ENCODE peak calls at places on chromosomes 2 and 18, in seven cellular contexts. One of them, this sample, is unnamed.

GRCh38 chr18:76589309-76589708 is 94.3 kb upstream of the ZNF516 start:
- DNase-seq in choroid plexus epithelial cell: no peak
- DNase-seq in RWPE1: no peak
- DNase-seq in endothelial cell: no peak
- DNase-seq in fibroblast of the aortic adventitia: no peak
- DNase-seq in neural progenitor cell: no peak
- DNase-seq in esophagus squamous epithelium: no peak
- DNase-seq in this sample: no peak

GRCh38 chr2:138373993-138374408 is 127.6 kb upstream of the SPOPL start:
- DNase-seq in esophagus squamous epithelium: no peak
- DNase-seq in neural progenitor cell: peak; percentile 44
- DNase-seq in RWPE1: peak; percentile 41
- DNase-seq in choroid plexus epithelial cell: peak; percentile 74
- DNase-seq in endothelial cell: no peak
- DNase-seq in fibroblast of the aortic adventitia: peak; percentile 74
- DNase-seq in this sample: no peak

GRCh38 chr18:76390452-76391035 is 104.5 kb downstream of the ZNF516 start:
- DNase-seq in choroid plexus epithelial cell: no peak
- DNase-seq in endothelial cell: no peak
- DNase-seq in RWPE1: no peak
- DNase-seq in fibroblast of the aortic adventitia: no peak
- DNase-seq in neural progenitor cell: no peak
- DNase-seq in esophagus squamous epithelium: no peak
- DNase-seq in this sample: no peak

GRCh38 chr2:156322103-156322671 is 10.3 kb downstream of the NR4A2 start:
- DNase-seq in fibroblast of the aortic adventitia: peak; percentile 1
- DNase-seq in endothelial cell: no peak
- DNase-seq in neural progenitor cell: no peak
- DNase-seq in RWPE1: no peak
- DNase-seq in choroid plexus epithelial cell: no peak
- DNase-seq in esophagus squamous epithelium: no peak
- DNase-seq in this sample: no peak

GRCh38 chr2:73053316-73054114 is 18.0 kb downstream of the SFXN5 start:
- DNase-seq in neural progenitor cell: no peak
- DNase-seq in fibroblast of the aortic adventitia: peak; percentile 57
- DNase-seq in esophagus squamous epithelium: no peak
- DNase-seq in choroid plexus epithelial cell: peak; percentile 55
- DNase-seq in RWPE1: no peak
- DNase-seq in endothelial cell: no peak
- DNase-seq in this sample: no peak

GRCh38 chr18:24408496-24408895 is 10.9 kb upstream of the OSBPL1A start:
- DNase-seq in endothelial cell: no peak
- DNase-seq in esophagus squamous epithelium: no peak
- DNase-seq in choroid plexus epithelial cell: no peak
- DNase-seq in neural progenitor cell: no peak
- DNase-seq in RWPE1: no peak
- DNase-seq in fibroblast of the aortic adventitia: no peak
- DNase-seq in this sample: no peak

GRCh38 chr18:10247402-10248117 is 206.9 kb upstream of the APCDD1 start:
- DNase-seq in esophagus squamous epithelium: no peak
- DNase-seq in neural progenitor cell: no peak
- DNase-seq in RWPE1: no peak
- DNase-seq in choroid plexus epithelial cell: no peak
- DNase-seq in fibroblast of the aortic adventitia: no peak
- DNase-seq in endothelial cell: no peak
- DNase-seq in this sample: no peak

GRCh38 chr2:142037744-142038143 is 93.1 kb downstream of the LRP1B start:
- DNase-seq in neural progenitor cell: peak; percentile 26
- DNase-seq in esophagus squamous epithelium: no peak
- DNase-seq in choroid plexus epithelial cell: peak; percentile 29
- DNase-seq in RWPE1: no peak
- DNase-seq in endothelial cell: peak; percentile 16
- DNase-seq in fibroblast of the aortic adventitia: no peak
- DNase-seq in this sample: no peak

GRCh38 chr2:84927275-84927627 is 21.8 kb downstream of the TMSB10 start:
- DNase-seq in esophagus squamous epithelium: no peak
- DNase-seq in RWPE1: no peak
- DNase-seq in choroid plexus epithelial cell: no peak
- DNase-seq in endothelial cell: no peak
- DNase-seq in neural progenitor cell: no peak
- DNase-seq in fibroblast of the aortic adventitia: no peak
- DNase-seq in this sample: no peak

GRCh38 chr18:62183578-62184195 is 3.2 kb downstream of the PIGN start:
- DNase-seq in endothelial cell: peak; percentile 38
- DNase-seq in fibroblast of the aortic adventitia: peak; percentile 80
- DNase-seq in neural progenitor cell: peak; percentile 60
- DNase-seq in esophagus squamous epithelium: no peak
- DNase-seq in choroid plexus epithelial cell: peak; percentile 79
- DNase-seq in RWPE1: no peak
- DNase-seq in this sample: no peak

GRCh38 chr18:11658989-11659388 is 30.1 kb upstream of the GNAL start:
- DNase-seq in esophagus squamous epithelium: no peak
- DNase-seq in neural progenitor cell: no peak
- DNase-seq in choroid plexus epithelial cell: no peak
- DNase-seq in endothelial cell: no peak
- DNase-seq in fibroblast of the aortic adventitia: no peak
- DNase-seq in RWPE1: peak; percentile 63
- DNase-seq in this sample: no peak

GRCh38 chr2:203567786-203568185 is 32.7 kb upstream of the RAPH1 start:
- DNase-seq in neural progenitor cell: no peak
- DNase-seq in RWPE1: no peak
- DNase-seq in choroid plexus epithelial cell: peak; percentile 30
- DNase-seq in endothelial cell: no peak
- DNase-seq in fibroblast of the aortic adventitia: peak; percentile 14
- DNase-seq in esophagus squamous epithelium: no peak
- DNase-seq in this sample: no peak

GRCh38 chr2:135980450-135981080 is 4.9 kb downstream of the DARS1 start:
- DNase-seq in endothelial cell: no peak
- DNase-seq in esophagus squamous epithelium: no peak
- DNase-seq in neural progenitor cell: no peak
- DNase-seq in fibroblast of the aortic adventitia: no peak
- DNase-seq in choroid plexus epithelial cell: no peak
- DNase-seq in RWPE1: no peak
- DNase-seq in this sample: no peak

GRCh38 chr18:1846640-1847039 is 724.7 kb downstream of the METTL4 start:
- DNase-seq in neural progenitor cell: no peak
- DNase-seq in choroid plexus epithelial cell: peak; percentile 24
- DNase-seq in RWPE1: peak; percentile 12
- DNase-seq in fibroblast of the aortic adventitia: no peak
- DNase-seq in esophagus squamous epithelium: no peak
- DNase-seq in endothelial cell: no peak
- DNase-seq in this sample: no peak

GRCh38 chr2:131521961-131522781 is 5.5 kb upstream of the CCDC74A start:
- DNase-seq in esophagus squamous epithelium: no peak
- DNase-seq in RWPE1: no peak
- DNase-seq in endothelial cell: no peak
- DNase-seq in choroid plexus epithelial cell: no peak
- DNase-seq in fibroblast of the aortic adventitia: peak; percentile 17
- DNase-seq in neural progenitor cell: no peak
- DNase-seq in this sample: no peak

GRCh38 chr18:26741041-26741440 is 124.5 kb downstream of the AQP4 start:
- DNase-seq in endothelial cell: no peak
- DNase-seq in neural progenitor cell: no peak
- DNase-seq in fibroblast of the aortic adventitia: peak; percentile 12
- DNase-seq in esophagus squamous epithelium: no peak
- DNase-seq in RWPE1: no peak
- DNase-seq in choroid plexus epithelial cell: peak; percentile 23
- DNase-seq in this sample: no peak

GRCh38 chr2:190511104-190511503 is 23.4 kb downstream of the NEMP2 start:
- DNase-seq in choroid plexus epithelial cell: peak; percentile 78
- DNase-seq in esophagus squamous epithelium: no peak
- DNase-seq in endothelial cell: no peak
- DNase-seq in RWPE1: no peak
- DNase-seq in neural progenitor cell: no peak
- DNase-seq in fibroblast of the aortic adventitia: peak; percentile 74
- DNase-seq in this sample: no peak

GRCh38 chr18:45398448-45398847 is 216.8 kb upstream of the SLC14A2 start:
- DNase-seq in fibroblast of the aortic adventitia: no peak
- DNase-seq in esophagus squamous epithelium: no peak
- DNase-seq in choroid plexus epithelial cell: no peak
- DNase-seq in endothelial cell: no peak
- DNase-seq in RWPE1: no peak
- DNase-seq in neural progenitor cell: no peak
- DNase-seq in this sample: no peak

GRCh38 chr18:22451796-22452195 is 34.1 kb upstream of the CTAGE1 start:
- DNase-seq in choroid plexus epithelial cell: no peak
- DNase-seq in endothelial cell: no peak
- DNase-seq in RWPE1: no peak
- DNase-seq in esophagus squamous epithelium: no peak
- DNase-seq in neural progenitor cell: peak; percentile 33
- DNase-seq in fibroblast of the aortic adventitia: no peak
- DNase-seq in this sample: no peak

GRCh38 chr18:9157806-9158205 is 21.2 kb downstream of the ANKRD12 start:
- DNase-seq in choroid plexus epithelial cell: no peak
- DNase-seq in RWPE1: no peak
- DNase-seq in esophagus squamous epithelium: no peak
- DNase-seq in fibroblast of the aortic adventitia: no peak
- DNase-seq in endothelial cell: no peak
- DNase-seq in neural progenitor cell: no peak
- DNase-seq in this sample: no peak

GRCh38 chr2:37167636-37168182 is 10.9 kb upstream of the EIF2AK2 start:
- DNase-seq in neural progenitor cell: no peak
- DNase-seq in endothelial cell: no peak
- DNase-seq in esophagus squamous epithelium: no peak
- DNase-seq in fibroblast of the aortic adventitia: no peak
- DNase-seq in RWPE1: no peak
- DNase-seq in choroid plexus epithelial cell: peak; percentile 62
- DNase-seq in this sample: no peak

GRCh38 chr2:43269074-43269572 is 42.7 kb upstream of the ZFP36L2 start:
- DNase-seq in esophagus squamous epithelium: peak; percentile 23
- DNase-seq in choroid plexus epithelial cell: peak; percentile 99
- DNase-seq in fibroblast of the aortic adventitia: peak; percentile 96
- DNase-seq in RWPE1: no peak
- DNase-seq in neural progenitor cell: peak; percentile 43
- DNase-seq in endothelial cell: peak; percentile 18
- DNase-seq in this sample: no peak

GRCh38 chr2:207227062-207227748 is 61.5 kb upstream of the KLF7 start:
- DNase-seq in fibroblast of the aortic adventitia: no peak
- DNase-seq in endothelial cell: peak; percentile 70
- DNase-seq in choroid plexus epithelial cell: peak; percentile 36
- DNase-seq in esophagus squamous epithelium: no peak
- DNase-seq in RWPE1: no peak
- DNase-seq in neural progenitor cell: peak; percentile 85
- DNase-seq in this sample: no peak

GRCh38 chr2:177161741-177162440 is 50.7 kb upstream of the HNRNPA3 start:
- DNase-seq in neural progenitor cell: peak; percentile 24
- DNase-seq in endothelial cell: no peak
- DNase-seq in fibroblast of the aortic adventitia: peak; percentile 54
- DNase-seq in esophagus squamous epithelium: no peak
- DNase-seq in RWPE1: peak; percentile 48
- DNase-seq in choroid plexus epithelial cell: peak; percentile 65
- DNase-seq in this sample: no peak
- TF ChIP-seq CTCF in neural progenitor cell: peak; percentile 58
- TF ChIP-seq CTCF in endothelial cell: peak; percentile 57
- TF ChIP-seq CTCF in fibroblast of the aortic adventitia: peak; percentile 61
- TF ChIP-seq CTCF in esophagus squamous epithelium: peak; percentile 60
- TF ChIP-seq CTCF in RWPE1: peak; percentile 71
- TF ChIP-seq CTCF in choroid plexus epithelial cell: peak; percentile 68
- TF ChIP-seq CTCF in this sample: peak; percentile 49

GRCh38 chr2:10817413-10817812 is 4.8 kb upstream of the PDIA6 start:
- DNase-seq in RWPE1: no peak
- DNase-seq in esophagus squamous epithelium: no peak
- DNase-seq in endothelial cell: no peak
- DNase-seq in neural progenitor cell: peak; percentile 68
- DNase-seq in choroid plexus epithelial cell: peak; percentile 15
- DNase-seq in fibroblast of the aortic adventitia: no peak
- DNase-seq in this sample: no peak
- TF ChIP-seq CTCF in RWPE1: no peak
- TF ChIP-seq CTCF in esophagus squamous epithelium: peak; percentile 26
- TF ChIP-seq CTCF in endothelial cell: no peak
- TF ChIP-seq CTCF in neural progenitor cell: peak; percentile 65
- TF ChIP-seq CTCF in choroid plexus epithelial cell: peak; percentile 63
- TF ChIP-seq CTCF in fibroblast of the aortic adventitia: peak; percentile 21
- TF ChIP-seq CTCF in this sample: peak; percentile 32

GRCh38 chr2:127650785-127651380 is 4.9 kb downstream of the GPR17 start:
- DNase-seq in neural progenitor cell: no peak
- DNase-seq in RWPE1: no peak
- DNase-seq in choroid plexus epithelial cell: no peak
- DNase-seq in esophagus squamous epithelium: no peak
- DNase-seq in fibroblast of the aortic adventitia: peak; percentile 26
- DNase-seq in endothelial cell: no peak
- DNase-seq in this sample: no peak

GRCh38 chr2:127649100-127649611 is 3.2 kb downstream of the GPR17 start:
- DNase-seq in esophagus squamous epithelium: no peak
- DNase-seq in fibroblast of the aortic adventitia: no peak
- DNase-seq in neural progenitor cell: no peak
- DNase-seq in RWPE1: no peak
- DNase-seq in choroid plexus epithelial cell: no peak
- DNase-seq in endothelial cell: no peak
- DNase-seq in this sample: no peak

GRCh38 chr2:127648321-127648720 is 2.4 kb downstream of the GPR17 start:
- DNase-seq in fibroblast of the aortic adventitia: no peak
- DNase-seq in choroid plexus epithelial cell: no peak
- DNase-seq in neural progenitor cell: no peak
- DNase-seq in RWPE1: no peak
- DNase-seq in endothelial cell: no peak
- DNase-seq in esophagus squamous epithelium: no peak
- DNase-seq in this sample: no peak

GRCh38 chr2:127650041-127650784 is 4.3 kb downstream of the GPR17 start:
- DNase-seq in neural progenitor cell: no peak
- DNase-seq in esophagus squamous epithelium: no peak
- DNase-seq in RWPE1: no peak
- DNase-seq in fibroblast of the aortic adventitia: no peak
- DNase-seq in endothelial cell: no peak
- DNase-seq in choroid plexus epithelial cell: no peak
- DNase-seq in this sample: no peak

DNA sequence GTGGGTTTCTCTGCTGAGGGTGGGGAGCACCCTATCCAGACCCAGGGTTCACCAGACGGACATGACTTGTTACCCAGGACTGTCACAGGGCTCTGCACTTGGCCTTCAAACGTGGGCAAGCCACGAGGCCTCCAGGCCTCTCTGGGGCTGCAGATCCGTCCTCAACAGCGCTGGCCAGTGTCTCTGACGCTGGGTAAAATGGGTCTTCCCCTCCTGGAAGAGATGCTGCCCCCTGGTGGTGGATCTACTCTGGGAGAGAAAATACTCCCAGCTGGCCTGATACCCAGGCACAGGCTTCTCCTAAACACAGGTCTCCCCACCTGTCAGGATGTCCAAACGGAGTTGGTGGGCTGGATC is 3.7 kb downstream of the GPR17 start:
- DNase-seq in neural progenitor cell: peak; percentile 92
- DNase-seq in choroid plexus epithelial cell: peak; percentile 89
- DNase-seq in esophagus squamous epithelium: peak; percentile 43
- DNase-seq in endothelial cell: peak; percentile 94
- DNase-seq in RWPE1: peak; percentile 69
- DNase-seq in fibroblast of the aortic adventitia: peak; percentile 89
- DNase-seq in this sample: peak; percentile 92
- TF ChIP-seq CTCF in neural progenitor cell: peak; percentile 89
- TF ChIP-seq CTCF in choroid plexus epithelial cell: peak; percentile 89
- TF ChIP-seq CTCF in esophagus squamous epithelium: peak; percentile 76
- TF ChIP-seq CTCF in endothelial cell: peak; percentile 91
- TF ChIP-seq CTCF in RWPE1: peak; percentile 77
- TF ChIP-seq CTCF in fibroblast of the aortic adventitia: peak; percentile 90
- TF ChIP-seq CTCF in this sample: peak; percentile 95

DNA sequence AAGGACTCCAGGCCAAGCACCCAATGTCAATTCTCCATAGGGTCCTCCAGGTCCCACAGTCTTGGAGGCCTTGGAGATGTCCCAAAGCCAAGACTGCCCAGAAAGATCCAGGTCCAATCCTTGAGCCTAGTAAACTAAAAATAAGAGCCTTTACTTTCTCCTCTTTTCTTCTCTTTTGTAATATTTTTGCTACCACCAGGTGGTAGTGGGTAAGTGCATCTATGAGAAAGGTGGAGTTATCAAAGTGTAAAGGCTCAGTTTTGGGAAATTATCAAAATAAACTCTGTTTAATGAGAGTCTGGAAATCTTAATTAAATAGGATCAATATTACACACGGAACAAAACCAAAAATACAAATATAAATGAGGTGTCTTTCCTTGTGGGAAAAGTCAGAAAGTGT is 276.4 kb downstream of the ALK start:
- DNase-seq in esophagus squamous epithelium: no peak
- DNase-seq in RWPE1: no peak
- DNase-seq in endothelial cell: no peak
- DNase-seq in neural progenitor cell: no peak
- DNase-seq in fibroblast of the aortic adventitia: no peak
- DNase-seq in choroid plexus epithelial cell: no peak
- DNase-seq in this sample: no peak
- TF ChIP-seq CTCF in esophagus squamous epithelium: no peak
- TF ChIP-seq CTCF in RWPE1: no peak
- TF ChIP-seq CTCF in endothelial cell: peak; percentile 18
- TF ChIP-seq CTCF in neural progenitor cell: no peak
- TF ChIP-seq CTCF in fibroblast of the aortic adventitia: no peak
- TF ChIP-seq CTCF in choroid plexus epithelial cell: no peak
- TF ChIP-seq CTCF in this sample: peak; percentile 34